ENCODE peak calls at places on chromosomes 1 and 21, in four cellular contexts. U is spleen, P is kidney epithelial cell, N is mucosa of descending colon. S is an unnamed sample.

GRCh38 chr1:164611754-164612642 is 53.0 kb downstream of the PBX1 start:
- DNase-seq in U (no peak), N (no peak), P (peak), S (peak)

GRCh38 chr1:64898107-64898861 is 68.1 kb downstream of the JAK1 start:
- DNase-seq in U (no peak), N (peak), P (peak), S (peak)

GRCh38 chr1:87940410-87940809 is 611.7 kb downstream of the LMO4 start:
- DNase-seq in P (no peak), N (no peak), U (no peak), S (no peak)

GRCh38 chr1:195851804-195852203 is 756.4 kb downstream of the KCNT2 start:
- DNase-seq in U (no peak), N (no peak), P (no peak), S (no peak)

GRCh38 chr1:4048076-4048475 is 148.0 kb upstream of the C1orf174 start:
- DNase-seq in P (no peak), N (peak), U (no peak), S (no peak)

GRCh38 chr1:160656737-160657476 is 10.1 kb upstream of the SLAMF1 start:
- DNase-seq in P (no peak), N (no peak), U (no peak), S (peak)

GRCh38 chr1:243979396-243979795 is 71.7 kb upstream of the ZBTB18 start:
- DNase-seq in N (no peak), P (no peak), U (no peak), S (no peak)

GRCh38 chr1:33460947-33461629 is 11.4 kb upstream of the ZSCAN20 start:
- DNase-seq in P (no peak), N (no peak), U (no peak), S (no peak)

GRCh38 chr1:6955357-6956154 is 170.3 kb downstream of the CAMTA1 start:
- DNase-seq in P (no peak), N (no peak), U (no peak), S (no peak)

GRCh38 chr1:64111787-64112186 is 91.6 kb upstream of the UBE2U start:
- DNase-seq in P (no peak), U (no peak), N (no peak), S (no peak)

GRCh38 chr1:183702813-183703198 is 49.7 kb upstream of the APOBEC4 start:
- DNase-seq in U (no peak), P (no peak), N (no peak), S (no peak)

GRCh38 chr1:203593143-203593542 is 33.5 kb upstream of the ATP2B4 start:
- DNase-seq in P (no peak), U (no peak), N (no peak), S (no peak)

GRCh38 chr1:203592728-203593127 is 33.9 kb upstream of the ATP2B4 start:
- DNase-seq in U (no peak), P (no peak), N (no peak), S (peak)

GRCh38 chr1:203591626-203592025 is 35.0 kb upstream of the ATP2B4 start:
- DNase-seq in U (no peak), P (no peak), N (no peak), S (no peak)

GRCh38 chr1:203592156-203592555 is 34.5 kb upstream of the ATP2B4 start:
- DNase-seq in U (no peak), N (no peak), P (no peak), S (no peak)

GRCh38 chr1:203593723-203594122 is 32.9 kb upstream of the ATP2B4 start:
- DNase-seq in U (peak), P (no peak), N (no peak), S (peak)
- TF ChIP-seq CTCF in U (peak), P (no peak), N (peak), S (peak)

DNA sequence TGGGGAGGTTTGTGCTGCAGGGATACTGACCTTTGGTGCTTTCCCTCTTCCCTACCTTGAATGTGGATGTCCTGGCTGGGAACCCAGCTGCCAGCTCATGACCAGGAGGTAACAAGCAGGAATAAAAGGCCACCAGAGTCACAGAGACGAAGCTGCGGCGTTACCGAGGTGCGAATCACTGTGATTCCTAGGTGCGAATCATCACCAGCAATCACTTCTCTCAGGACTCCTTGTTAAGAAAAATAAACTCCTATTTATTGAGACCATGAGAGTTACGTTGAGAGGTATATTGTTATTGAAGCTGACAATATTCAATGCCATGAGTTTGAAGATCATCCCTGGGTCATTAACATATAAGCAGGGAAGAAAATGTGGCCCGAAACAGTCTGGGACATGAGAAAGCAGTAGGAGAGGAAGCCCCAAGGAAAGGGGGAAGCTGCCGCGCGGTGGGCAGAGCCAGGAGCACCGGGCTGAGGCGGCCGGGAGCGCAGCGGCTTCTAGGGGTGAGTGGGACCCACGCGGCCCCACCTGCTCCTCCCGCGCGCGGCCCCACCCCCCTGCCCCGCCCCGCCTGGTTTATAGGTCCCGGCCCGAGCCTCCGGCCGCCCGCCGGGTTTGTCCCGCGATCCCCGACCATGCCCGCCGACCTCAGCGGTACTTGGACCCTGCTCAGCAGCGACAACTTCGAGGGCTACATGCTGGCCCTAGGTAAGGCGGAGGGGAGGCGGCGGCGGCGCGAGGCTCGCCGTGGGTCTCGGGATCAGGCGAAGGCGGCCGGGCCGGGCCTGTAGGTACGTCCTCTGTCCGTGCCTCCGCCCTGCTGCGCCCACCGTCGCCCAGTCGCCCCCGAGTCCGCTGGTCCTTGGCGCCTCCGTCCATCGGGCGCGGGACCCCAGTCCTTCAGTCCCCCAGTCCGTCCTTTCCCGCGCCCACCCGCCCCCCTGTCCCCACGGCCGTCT is at the start of gene RBP7:
- DNase-seq in N (peak), P (no peak), U (peak), S (no peak)
- H3K4me3 ChIP-seq in N (no peak), P (peak), U (peak), S (peak)

GRCh38 chr21:27213328-27213727 is 246.4 kb upstream of the ADAMTS5 start:
- DNase-seq in N (no peak), P (no peak), U (no peak), S (peak)
- TF ChIP-seq CTCF in N (no peak), P (peak), U (no peak), S (peak)

GRCh38 chr1:235289859-235290739 is 37.9 kb downstream of the ARID4B start:
- DNase-seq in U (no peak), P (no peak), N (no peak), S (no peak)

GRCh38 chr1:235287208-235287882 is 40.6 kb downstream of the ARID4B start:
- DNase-seq in U (no peak), N (no peak), P (no peak), S (no peak)

GRCh38 chr1:235284231-235284630 is 43.7 kb downstream of the ARID4B start:
- DNase-seq in N (no peak), U (no peak), P (no peak), S (no peak)

GRCh38 chr1:235290740-235291502 is 37.1 kb downstream of the ARID4B start:
- DNase-seq in U (no peak), N (no peak), P (no peak), S (no peak)

DNA sequence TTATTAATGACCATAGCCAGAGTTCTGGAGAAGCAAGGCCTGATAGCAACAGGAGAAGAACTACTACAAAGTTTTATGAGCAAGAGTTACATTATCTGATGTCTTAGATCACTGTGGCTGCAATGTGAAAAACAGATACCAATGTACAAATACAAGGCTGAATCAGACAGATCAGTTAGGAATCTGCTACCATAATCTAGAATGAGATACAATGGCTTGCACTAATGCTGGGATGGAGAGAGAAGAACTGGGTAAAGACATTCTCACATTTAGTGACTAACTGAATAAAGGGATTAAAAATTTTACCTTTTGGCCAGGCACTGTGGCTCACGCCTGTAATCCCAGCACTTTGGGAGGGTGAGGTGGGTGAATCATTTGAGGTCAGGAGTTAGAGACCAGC is 41.3 kb downstream of the ARID4B start:
- DNase-seq in P (no peak), N (no peak), U (no peak), S (peak)
- H3K4me3 ChIP-seq in P (no peak), N (no peak), U (no peak), S (no peak)

DNA sequence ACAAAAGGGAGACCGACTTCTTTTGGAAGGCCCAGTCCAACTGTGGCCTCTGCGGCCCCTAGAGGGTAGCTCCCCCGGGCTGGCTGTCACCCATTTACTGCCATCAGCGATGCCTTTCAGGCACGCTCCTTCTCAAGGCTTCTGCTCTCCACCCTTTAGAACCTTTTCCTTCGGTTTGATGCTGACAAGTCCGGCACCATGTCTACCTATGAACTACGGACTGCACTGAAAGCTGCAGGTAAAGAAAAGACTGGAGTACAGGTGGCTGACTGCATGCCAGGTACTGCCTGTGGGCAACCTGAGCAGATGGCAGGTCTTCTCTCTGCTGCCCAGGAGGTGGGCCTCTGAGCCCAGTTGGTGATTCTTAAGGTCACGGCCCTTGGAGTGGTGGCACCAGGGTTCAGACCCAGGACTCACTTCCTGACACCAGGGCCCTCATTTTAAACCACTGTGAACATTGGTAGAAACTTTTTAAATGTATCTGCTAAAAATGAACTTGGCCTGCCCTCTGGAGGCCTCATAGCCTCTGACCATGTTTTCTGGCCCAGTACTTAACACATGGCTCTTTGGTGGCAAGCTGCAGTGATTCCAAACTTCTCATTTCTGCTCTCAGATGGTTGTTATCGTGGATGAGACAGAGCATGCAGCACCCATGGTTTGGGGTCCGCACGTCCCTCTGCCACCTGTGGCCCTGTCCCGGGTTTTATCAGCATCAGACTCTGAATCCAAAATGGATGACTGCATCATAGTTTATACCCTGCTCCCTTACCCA is 45.7 kb downstream of the CAPN9 start:
- DNase-seq in U (no peak), P (no peak), N (no peak), S (peak)
- TF ChIP-seq CTCF in U (no peak), P (no peak), N (no peak), S (peak)

DNA sequence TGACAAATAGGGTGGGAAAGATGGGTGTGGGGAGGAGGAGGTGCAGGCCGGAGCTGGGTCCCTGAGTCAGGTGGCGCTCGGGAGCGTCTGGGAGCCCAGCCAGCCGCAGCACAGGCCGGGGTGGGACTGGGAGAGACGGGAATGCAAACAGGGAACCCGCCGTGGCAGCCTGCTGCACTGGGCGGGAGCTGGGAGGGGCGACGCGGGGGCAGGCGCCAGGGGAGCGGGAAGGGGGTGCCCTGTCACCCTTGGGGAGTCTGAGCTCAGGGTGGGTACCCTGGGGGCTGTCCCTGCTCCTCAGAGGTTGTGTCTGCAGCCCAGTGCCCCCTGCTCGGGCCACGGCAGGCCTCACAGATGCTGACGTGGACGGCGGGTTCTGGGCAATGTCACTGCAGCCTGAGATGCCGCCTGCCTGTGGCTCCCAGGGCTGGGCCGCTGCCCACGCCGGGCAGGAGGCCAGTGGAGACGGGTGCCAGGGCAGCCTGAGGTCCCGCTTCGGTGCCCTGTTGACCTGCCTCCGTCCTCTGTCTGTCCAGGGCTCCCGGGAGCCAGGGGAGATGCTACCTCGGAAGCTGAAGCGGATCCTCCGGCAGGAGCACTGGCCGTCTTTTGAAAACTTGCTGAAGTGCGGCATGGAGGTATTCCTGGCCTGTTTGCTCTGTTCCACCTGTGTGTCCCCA is 16.6 kb upstream of the LRRC3 start:
- DNase-seq in U (peak), N (peak), P (no peak), S (peak)
- H3K4me3 ChIP-seq in U (no peak), N (no peak), P (no peak), S (no peak)

DNA sequence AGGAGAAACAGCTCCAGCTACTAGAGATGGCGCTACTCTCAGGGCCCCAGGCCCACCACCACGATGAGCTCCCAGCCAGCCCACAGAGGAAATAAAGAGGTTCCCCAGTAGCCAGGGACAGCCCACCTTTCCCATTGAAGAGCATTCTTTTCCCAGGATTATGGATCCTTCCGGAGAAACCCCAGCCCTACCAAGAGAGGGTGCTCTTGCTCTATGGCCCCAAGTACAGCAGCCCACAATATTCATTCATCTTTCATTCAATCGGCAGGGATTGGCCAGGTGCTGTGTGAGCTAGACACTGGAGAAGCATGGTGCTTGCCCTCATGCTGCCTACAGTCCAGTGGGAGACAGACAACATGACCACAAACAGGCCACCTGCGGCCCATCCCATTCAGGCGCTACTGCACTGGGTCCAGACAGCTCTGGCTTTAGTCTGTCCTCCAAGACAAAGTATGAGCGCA is 29.9 kb downstream of the PMVK start:
- DNase-seq in U (no peak), N (no peak), P (no peak), S (peak)
- TF ChIP-seq CTCF in U (no peak), N (peak), P (peak), S (peak)